ENCODE peak calls at places on chromosomes 7 and 10, in four cellular contexts. P is HFFc6, Z is B cell, Y is stomach. E is an unnamed sample.

GRCh38 chr10:60648761-60649160 is 129.5 kb upstream of the CDK1 start:
- DNase-seq in Y (no peak), P (no peak), Z (no peak), E (no peak)

GRCh38 chr7:92765725-92766124 is 70.6 kb downstream of the CDK6 start:
- DNase-seq in Y (no peak), P (peak), Z (no peak), E (no peak)

GRCh38 chr7:98287486-98287959 is 6.0 kb downstream of the BRI3 start:
- DNase-seq in Z (peak), P (no peak), Y (peak), E (no peak)

GRCh38 chr10:95250856-95251255 is 39.9 kb downstream of the PDLIM1 start:
- DNase-seq in Y (no peak), Z (no peak), P (no peak), E (no peak)

GRCh38 chr10:65518379-65518778 is 1407.5 kb upstream of the LRRTM3 start:
- DNase-seq in Y (no peak), P (no peak), Z (no peak), E (no peak)

GRCh38 chr7:129091484-129092002 is 36.6 kb upstream of the TNPO3 start:
- DNase-seq in Z (peak), Y (peak), P (peak), E (peak)

GRCh38 chr10:95178797-95179196 is 15.2 kb upstream of the ACSM6 start:
- DNase-seq in P (no peak), Y (no peak), Z (no peak), E (no peak)

GRCh38 chr10:64173826-64174225 is 652.6 kb downstream of the REEP3 start:
- DNase-seq in Z (no peak), Y (no peak), P (no peak), E (no peak)

GRCh38 chr10:72088879-72089585 is 681 bp upstream of the SPOCK2 start:
- DNase-seq in Z (peak), Y (no peak), P (no peak), E (no peak)

GRCh38 chr7:149414745-149415390 is 46.0 kb downstream of the ZNF777 start:
- DNase-seq in P (no peak), Z (no peak), Y (no peak), E (peak)

GRCh38 chr10:99461230-99461629 is 30.8 kb upstream of the GOT1 start:
- DNase-seq in P (peak), Y (no peak), Z (no peak), E (no peak)

GRCh38 chr10:61869772-61870520 is 31.6 kb upstream of the ARID5B start:
- DNase-seq in Z (no peak), Y (no peak), P (peak), E (no peak)

GRCh38 chr7:124718032-124718766 is 47.4 kb downstream of the GPR37 start:
- DNase-seq in P (no peak), Y (no peak), Z (no peak), E (no peak)

DNA sequence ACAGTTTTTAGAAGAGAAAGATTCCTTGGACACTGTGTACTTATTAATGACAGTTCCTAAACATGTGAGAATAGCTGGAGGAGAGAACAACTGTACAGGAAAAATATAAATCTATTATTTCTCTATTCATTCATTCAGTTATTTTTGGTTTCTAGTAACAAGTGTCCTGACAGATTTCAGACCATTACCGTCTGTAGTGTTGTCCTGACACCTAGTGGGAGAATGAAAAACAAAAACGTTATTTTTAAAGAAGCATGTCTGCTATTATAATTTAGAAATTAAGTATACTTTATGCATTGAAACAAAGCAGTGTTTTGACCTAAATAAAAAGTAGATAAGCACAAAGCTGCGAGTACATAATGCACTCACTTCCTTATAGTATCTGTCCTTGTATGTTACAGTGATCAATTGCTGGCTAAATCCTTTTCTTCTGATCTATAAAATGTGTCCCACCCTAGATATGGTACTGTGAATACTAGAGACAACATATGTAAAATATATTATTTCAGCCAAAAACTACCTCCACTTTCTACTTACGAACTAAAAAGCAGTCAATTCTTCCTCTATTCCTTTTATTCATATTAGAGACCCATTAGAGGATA is 575.6 kb downstream of the ARL4A start:
- DNase-seq in P (peak), Y (no peak), Z (peak), E (no peak)
- TF ChIP-seq CTCF in P (peak), Y (no peak), Z (peak), E (peak)

GRCh38 chr7:130896051-130896881 is 162.3 kb upstream of the KLF14 start:
- DNase-seq in Z (no peak), Y (no peak), P (peak), E (no peak)
- TF ChIP-seq CTCF in Z (no peak), Y (no peak), P (peak), E (no peak)

GRCh38 chr7:96355990-96356506 is 34.1 kb upstream of the SLC25A13 start:
- DNase-seq in Y (no peak), P (no peak), Z (no peak), E (no peak)
- TF ChIP-seq CTCF in Y (no peak), P (no peak), Z (no peak), E (no peak)

DNA sequence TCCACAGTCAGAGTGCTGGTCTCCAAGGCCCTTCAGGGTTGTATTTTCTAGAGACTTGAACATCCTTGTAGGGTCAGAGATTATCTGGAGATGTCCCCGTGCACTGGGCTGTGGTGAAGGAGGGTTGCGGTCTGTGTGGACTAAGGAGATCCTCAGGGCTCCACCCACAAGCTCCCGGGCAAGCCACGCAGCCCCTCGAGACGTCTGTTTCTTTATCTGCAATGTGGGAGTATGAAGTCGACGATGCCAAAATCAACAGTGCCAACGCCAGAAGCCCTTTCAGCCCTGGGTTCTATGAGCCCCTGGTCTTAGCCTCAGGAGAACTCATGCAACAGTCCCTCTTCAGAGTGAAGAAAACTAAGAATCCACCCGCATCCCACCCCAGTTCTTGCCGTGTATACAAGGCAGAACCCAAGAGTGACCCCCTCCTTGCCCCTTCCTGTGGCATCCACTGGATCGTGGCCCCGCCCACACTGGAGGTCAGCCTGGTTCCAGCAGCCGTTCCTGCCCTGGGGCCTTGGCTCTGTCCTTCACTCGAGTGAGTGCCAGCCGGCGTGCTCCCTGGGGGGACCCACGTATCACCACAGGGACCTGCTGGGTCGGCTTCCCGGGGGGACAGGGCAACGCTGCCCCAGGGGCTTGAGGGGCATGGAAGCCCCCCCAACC is 6.0 kb upstream of the SHH start:
- DNase-seq in Z (no peak), P (no peak), Y (peak), E (no peak)
- TF ChIP-seq CTCF in Z (no peak), P (no peak), Y (no peak), E (no peak)

DNA sequence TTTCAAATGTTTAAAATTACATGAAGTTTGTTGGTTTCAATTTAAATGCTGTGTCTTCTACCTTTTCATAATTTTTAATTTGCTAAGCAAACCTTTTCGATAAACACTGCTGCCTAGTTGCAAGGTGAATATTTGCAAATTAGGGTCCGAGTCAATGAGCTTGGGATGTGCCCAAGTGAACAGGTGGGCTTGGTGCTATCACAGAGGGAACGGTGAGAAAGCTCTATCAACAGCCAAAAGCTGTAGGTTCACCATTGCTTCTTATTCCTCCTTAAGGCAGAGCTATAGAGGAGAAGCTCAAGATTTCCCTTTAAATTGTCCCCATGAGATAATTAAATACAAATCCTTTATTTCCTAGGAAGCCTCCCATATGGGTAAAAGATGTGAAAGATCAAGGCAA is 245.3 kb upstream of the CELF2 start:
- DNase-seq in Y (no peak), Z (no peak), P (no peak), E (no peak)
- TF ChIP-seq CTCF in Y (no peak), Z (no peak), P (no peak), E (no peak)

DNA sequence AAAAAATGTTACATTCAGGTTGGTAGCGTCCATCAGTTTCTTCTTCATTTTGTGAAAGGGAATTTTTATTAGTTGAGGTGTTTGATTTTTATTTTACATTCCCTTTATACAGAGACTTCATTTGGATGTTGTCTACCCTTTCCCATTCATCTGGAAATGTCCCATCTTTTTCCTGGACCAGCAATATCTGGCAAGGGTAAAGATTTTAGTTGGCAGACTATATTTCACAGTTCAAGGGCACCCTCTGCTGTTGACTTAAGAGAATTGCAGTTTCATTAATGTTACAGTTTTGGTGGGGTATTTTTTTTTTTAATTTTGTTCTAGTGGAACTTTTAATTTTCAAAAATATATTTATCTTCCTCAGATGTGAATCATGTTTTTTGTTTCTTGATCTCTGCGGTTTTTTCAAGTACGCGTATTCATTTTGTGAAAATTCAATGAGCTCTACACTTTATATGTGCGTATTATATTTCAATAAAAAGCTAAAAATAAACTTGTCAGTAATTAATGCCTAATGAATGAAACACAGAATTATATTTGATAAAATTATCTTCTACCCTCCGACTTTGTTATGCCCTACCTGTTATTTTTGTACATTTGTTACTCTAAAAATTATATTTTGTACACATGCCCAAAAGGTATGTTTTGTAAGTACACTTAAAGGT is 97.9 kb upstream of the KLF14 start:
- DNase-seq in P (no peak), Z (peak), Y (no peak), E (no peak)
- TF ChIP-seq CTCF in P (peak), Z (peak), Y (no peak), E (peak)

GRCh38 chr7:67309764-67310548 is 313.3 kb downstream of the TYW1 start:
- DNase-seq in P (no peak), Z (no peak), Y (no peak), E (no peak)
- TF ChIP-seq CTCF in P (peak), Z (no peak), Y (no peak), E (no peak)

E was measured in natural killer cell.